ENCODE peak calls at places on chromosomes 16 and 17, in seven cellular contexts. K, V, B, Z, I, Q and R are unnamed samples.
A peak's percentile ranks its signal among the peaks of the same experiment; 100 is the strongest.

GRCh38 chr17:7745748-7746470 is 28.4 kb downstream of the DNAH2 start:
- DNase-seq in K (no peak), B (no peak), V (no peak), Z (no peak), I (no peak), Q (peak; percentile 55), R (peak; percentile 95)

GRCh38 chr17:45233423-45233924 is 11.8 kb downstream of the FMNL1 start:
- DNase-seq in K (no peak), I (no peak), Z (no peak), V (no peak), B (no peak), Q (no peak), R (no peak)

GRCh38 chr16:58399718-58400633 is 7.7 kb downstream of the GINS3 start:
- DNase-seq in Q (no peak), I (no peak), B (no peak), K (no peak), Z (no peak), V (no peak), R (no peak)

GRCh38 chr17:55576237-55576998 is 65.2 kb upstream of the SMIM36 start:
- DNase-seq in B (no peak), V (no peak), K (no peak), Q (peak; percentile 52), I (no peak), Z (no peak), R (peak; percentile 81)

GRCh38 chr16:10561001-10561400 is 19.4 kb downstream of the EMP2 start:
- DNase-seq in Z (no peak), I (no peak), K (no peak), B (no peak), V (no peak), Q (no peak), R (no peak)

GRCh38 chr16:29898786-29899515 is 399 bp downstream of the SEZ6L2 start:
- DNase-seq in V (no peak), B (no peak), Z (no peak), I (no peak), Q (no peak), K (no peak), R (no peak)

GRCh38 chr17:11768981-11769380 is 170.7 kb downstream of the DNAH9 start:
- DNase-seq in Z (no peak), Q (no peak), B (no peak), I (no peak), K (no peak), V (no peak), R (no peak)

GRCh38 chr16:70658921-70659320 is 12.6 kb downstream of the IL34 start:
- DNase-seq in I (no peak), Q (no peak), V (no peak), B (no peak), Z (no peak), K (no peak), R (no peak)

GRCh38 chr17:9138161-9138717 is 116.9 kb downstream of the NTN1 start:
- DNase-seq in I (no peak), K (no peak), Q (no peak), V (peak; percentile 11), Z (no peak), B (no peak), R (no peak)

GRCh38 chr16:48075398-48075797 is 80.4 kb downstream of the ABCC12 start:
- DNase-seq in K (no peak), Q (no peak), I (no peak), B (no peak), V (no peak), Z (no peak), R (peak; percentile 81)

GRCh38 chr17:48456584-48456983 is 26.6 kb upstream of the SKAP1 start:
- DNase-seq in B (peak; percentile 46), Q (no peak), K (no peak), V (peak; percentile 50), I (no peak), Z (no peak), R (no peak)

GRCh38 chr17:39051001-39051605 is 83.9 kb upstream of the FBXO47 start:
- DNase-seq in K (no peak), B (no peak), I (no peak), V (no peak), Q (no peak), Z (no peak), R (no peak)

GRCh38 chr16:55569025-55569424 is 2.5 kb downstream of the CAPNS2 start:
- DNase-seq in I (no peak), Z (no peak), K (no peak), B (no peak), V (no peak), Q (no peak), R (peak; percentile 11)

GRCh38 chr17:77476498-77476897 is 335.7 kb downstream of the SEC14L1 start:
- DNase-seq in K (no peak), Q (no peak), Z (no peak), B (no peak), I (no peak), V (no peak), R (no peak)

GRCh38 chr16:27237229-27238015 is 31.1 kb downstream of the NSMCE1 start:
- DNase-seq in V (peak; percentile 83), K (peak; percentile 65), Z (peak; percentile 65), I (no peak), Q (peak; percentile 70), B (peak; percentile 27), R (peak; percentile 57)